ENCODE peak calls at places on chromosomes 6 and 20, in eight cellular contexts. W is hepatocyte; A is PC-3; O is HCT116; Y is Peyer's patch; R is endodermal cell; E is CD8-positive, alpha-beta T cell; S is prostate gland. M is an unnamed sample. For H3K4me1, the result is how much of the 10 kb centered on the place peaks cover.

GRCh38 chr20:60065741-60066437 is 107.7 kb downstream of the CDH26 start:
- DNase-seq in R (peak), E (no peak), O (no peak), W (no peak), S (no peak), A (no peak), Y (no peak), M (no peak)

GRCh38 chr6:37791156-37791919 is 28.2 kb upstream of the ZFAND3 start:
- DNase-seq in E (peak), S (peak), W (peak), R (peak), A (peak), O (peak), Y (peak), M (peak)

GRCh38 chr20:29750268-29750899 is 1507.1 kb upstream of the DEFB115 start:
- DNase-seq in R (peak), O (no peak), W (no peak), S (no peak), E (no peak), A (no peak), Y (no peak), M (no peak)

GRCh38 chr6:108452725-108453195 is 108.0 kb upstream of the FOXO3 start:
- DNase-seq in O (no peak), S (no peak), Y (no peak), E (no peak), W (peak), R (peak), A (no peak), M (no peak)

GRCh38 chr6:292506-293184 is 358 bp downstream of the DUSP22 start:
- DNase-seq in R (peak), W (peak), Y (peak), S (peak), E (peak), O (no peak), A (peak), M (peak)

GRCh38 chr6:42423244-42423643 is 28.5 kb downstream of the TRERF1 start:
- DNase-seq in S (no peak), W (no peak), O (no peak), A (no peak), R (no peak), E (no peak), Y (no peak), M (no peak)

GRCh38 chr20:5933802-5934436 is 16.4 kb downstream of the TRMT6 start:
- DNase-seq in W (no peak), E (no peak), S (no peak), Y (no peak), O (no peak), R (peak), A (peak), M (peak)

GRCh38 chr6:38554700-38555413 is 84.9 kb downstream of the BTBD9 start:
- DNase-seq in S (no peak), O (no peak), Y (no peak), W (no peak), E (no peak), R (no peak), A (peak), M (no peak)

GRCh38 chr6:34053721-34054120 is 92.2 kb downstream of the GRM4 start:
- DNase-seq in Y (no peak), R (peak), S (no peak), E (no peak), O (no peak), W (no peak), A (peak), M (no peak)

GRCh38 chr20:51861726-51862466 is 59.6 kb upstream of the SALL4 start:
- DNase-seq in O (no peak), R (no peak), S (no peak), E (no peak), A (no peak), Y (no peak), W (no peak), M (no peak)

GRCh38 chr6:41373919-41374617 is 38.7 kb downstream of the NCR2 start:
- DNase-seq in Y (no peak), O (no peak), E (no peak), A (no peak), W (peak), R (peak), S (no peak), M (no peak)

GRCh38 chr6:35451354-35452185 is 568 bp upstream of the FANCE start:
- DNase-seq in Y (no peak), O (no peak), W (no peak), S (no peak), E (no peak), R (peak), A (no peak), M (no peak)

GRCh38 chr6:98678481-98678880 is 155.9 kb upstream of the POU3F2 start:
- DNase-seq in S (no peak), A (no peak), W (no peak), R (no peak), O (no peak), Y (no peak), E (no peak), M (no peak)

GRCh38 chr6:107070686-107071085 is 42.7 kb downstream of the MTRES1 start:
- DNase-seq in Y (no peak), W (no peak), A (no peak), R (no peak), E (no peak), S (no peak), O (no peak), M (no peak)

GRCh38 chr6:34200340-34200971 is 36.2 kb upstream of the HMGA1 start:
- DNase-seq in A (peak), W (no peak), Y (no peak), O (no peak), R (peak), E (no peak), S (no peak), M (no peak)

GRCh38 chr6:33719326-33719987 is 8.0 kb upstream of the UQCC2 start:
- DNase-seq in S (no peak), E (no peak), R (no peak), Y (no peak), A (no peak), W (no peak), O (no peak), M (no peak)

GRCh38 chr20:24612799-24613775 is 143.7 kb downstream of the SYNDIG1 start:
- DNase-seq in R (peak), Y (no peak), E (no peak), A (no peak), W (no peak), S (no peak), O (no peak), M (no peak)

GRCh38 chr6:44269921-44270525 is at the start of gene TMEM151B:
- DNase-seq in Y (no peak), E (no peak), W (no peak), S (no peak), O (no peak), R (peak), A (no peak), M (no peak)

GRCh38 chr6:68635706-68636513 is 828 bp downstream of the ADGRB3 start:
- DNase-seq in A (no peak), E (no peak), R (peak), O (no peak), S (peak), W (peak), Y (no peak), M (no peak)

GRCh38 chr6:170290306-170291128 is at the start of gene DLL1:
- DNase-seq in W (peak), R (peak), Y (no peak), O (no peak), A (peak), S (peak), E (no peak), M (peak)

GRCh38 chr6:154249499-154250298 is 106.9 kb downstream of the IPCEF1 start:
- DNase-seq in Y (no peak), W (no peak), R (no peak), A (no peak), S (no peak), E (no peak), O (no peak), M (no peak)

GRCh38 chr20:63453029-63453523 is 19.4 kb downstream of the KCNQ2 start:
- DNase-seq in E (no peak), A (peak), Y (no peak), R (peak), O (no peak), S (no peak), W (no peak), M (no peak)

GRCh38 chr20:49167811-49168507 is 20.2 kb downstream of the STAU1 start:
- DNase-seq in S (no peak), E (no peak), R (no peak), W (no peak), O (no peak), Y (no peak), A (no peak), M (no peak)

GRCh38 chr20:49163696-49164095 is 24.4 kb downstream of the STAU1 start:
- DNase-seq in A (no peak), O (no peak), W (no peak), S (no peak), E (no peak), R (no peak), Y (no peak), M (no peak)

GRCh38 chr20:49165611-49166010 is 22.5 kb downstream of the STAU1 start:
- DNase-seq in R (no peak), A (no peak), W (no peak), Y (no peak), O (no peak), S (no peak), E (no peak), M (no peak)

GRCh38 chr20:49169547-49169946 is 18.6 kb downstream of the STAU1 start:
- DNase-seq in A (no peak), Y (no peak), E (no peak), W (no peak), R (no peak), O (no peak), S (no peak), M (no peak)

GRCh38 chr20:49166534-49167449 is 21.3 kb downstream of the STAU1 start:
- DNase-seq in R (no peak), O (no peak), S (no peak), Y (no peak), E (no peak), W (no peak), A (no peak), M (no peak)
- H3K4me1 ChIP-seq in R (under half), O (under half), S (under half), Y (under half), E (under half), W (under half), A (under half), M (under half)

GRCh38 chr20:43751167-43752050 is 24.6 kb upstream of the GTSF1L start:
- DNase-seq in R (no peak), O (no peak), A (peak), S (no peak), E (no peak), W (no peak), Y (peak), M (no peak)

GRCh38 chr20:43752051-43752360 is 25.2 kb upstream of the GTSF1L start:
- DNase-seq in S (no peak), W (no peak), R (no peak), E (no peak), A (no peak), Y (no peak), O (no peak), M (no peak)

GRCh38 chr20:43750774-43751166 is 24.0 kb upstream of the GTSF1L start:
- DNase-seq in E (no peak), R (no peak), W (no peak), Y (no peak), A (peak), O (no peak), S (no peak), M (no peak)

GRCh38 chr20:43755390-43755789 is 28.6 kb upstream of the GTSF1L start:
- DNase-seq in E (no peak), O (no peak), A (peak), W (no peak), R (no peak), S (no peak), Y (no peak), M (no peak)

GRCh38 chr20:43752561-43753301 is 25.9 kb upstream of the GTSF1L start:
- DNase-seq in Y (peak), E (peak), A (peak), S (no peak), O (no peak), W (no peak), R (no peak), M (no peak)
- H3K4me1 ChIP-seq in Y (under half), E (under half), A (under half), S (under half), O (under half), W (under half), R (under half), M (under half)

DNA sequence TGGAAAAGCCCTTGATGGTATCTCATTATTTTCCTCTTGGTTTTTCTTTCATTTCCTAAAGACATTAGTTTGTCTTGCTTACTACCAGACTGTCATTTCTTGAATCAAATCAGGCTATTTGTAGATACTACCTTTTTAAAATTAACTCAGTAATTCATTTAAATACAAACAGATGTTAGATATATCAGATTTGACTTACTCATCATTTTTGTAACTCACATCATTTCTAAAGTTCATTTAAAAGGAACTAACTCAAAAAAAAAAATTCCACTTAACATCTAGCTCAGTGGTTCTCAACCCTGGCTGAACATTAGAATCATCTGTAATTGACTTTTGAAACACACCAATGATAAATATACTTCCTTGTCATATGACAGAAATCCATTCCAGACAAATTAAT is 48.2 kb upstream of the TINAG start:
- DNase-seq in O (no peak), R (no peak), E (no peak), S (no peak), A (no peak), Y (no peak), W (no peak), M (no peak)
- H3K4me1 ChIP-seq in O (under half), R (under half), E (under half), S (under half), A (under half), Y (under half), W (under half), M (under half)

DNA sequence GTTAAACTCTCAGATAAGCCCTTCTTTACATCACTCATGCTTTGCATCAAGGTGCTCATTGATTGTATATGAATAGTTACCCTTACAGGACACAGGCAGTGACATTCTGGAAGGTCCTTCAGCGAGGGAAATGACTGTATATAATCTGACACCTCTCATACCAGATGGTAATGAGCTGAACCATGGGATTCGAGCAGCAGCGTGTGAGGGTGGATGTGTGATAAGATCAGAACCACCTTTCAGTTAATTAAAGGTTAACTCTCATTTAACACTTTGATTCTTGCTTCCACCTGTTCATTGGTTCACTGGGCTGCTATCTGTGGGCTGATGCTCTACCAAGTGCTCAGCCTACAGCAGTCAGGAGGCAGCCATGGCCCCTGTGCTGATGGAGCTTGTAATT is 24.2 kb downstream of the NEDD9 start:
- DNase-seq in A (no peak), O (no peak), R (peak), S (no peak), Y (no peak), W (no peak), E (no peak), M (no peak)
- H3K4me1 ChIP-seq in A (half or more), O (under half), R (under half), S (under half), Y (under half), W (under half), E (under half), M (under half)

GRCh38 chr20:1897965-1898464 is 2.8 kb downstream of the SIRPA start:
- DNase-seq in E (no peak), R (no peak), S (no peak), O (no peak), W (no peak), Y (peak), A (no peak), M (no peak)

GRCh38 chr20:1895674-1896496 is 678 bp downstream of the SIRPA start:
- DNase-seq in O (no peak), R (peak), Y (peak), S (no peak), E (no peak), W (peak), A (no peak), M (no peak)

GRCh38 chr20:1898496-1899168 is 3.4 kb downstream of the SIRPA start:
- DNase-seq in O (no peak), A (no peak), S (no peak), W (no peak), E (no peak), Y (no peak), R (no peak), M (no peak)

GRCh38 chr20:1896859-1897258 is 1.7 kb downstream of the SIRPA start:
- DNase-seq in O (no peak), R (no peak), S (no peak), E (no peak), W (no peak), Y (no peak), A (no peak), M (no peak)

DNA sequence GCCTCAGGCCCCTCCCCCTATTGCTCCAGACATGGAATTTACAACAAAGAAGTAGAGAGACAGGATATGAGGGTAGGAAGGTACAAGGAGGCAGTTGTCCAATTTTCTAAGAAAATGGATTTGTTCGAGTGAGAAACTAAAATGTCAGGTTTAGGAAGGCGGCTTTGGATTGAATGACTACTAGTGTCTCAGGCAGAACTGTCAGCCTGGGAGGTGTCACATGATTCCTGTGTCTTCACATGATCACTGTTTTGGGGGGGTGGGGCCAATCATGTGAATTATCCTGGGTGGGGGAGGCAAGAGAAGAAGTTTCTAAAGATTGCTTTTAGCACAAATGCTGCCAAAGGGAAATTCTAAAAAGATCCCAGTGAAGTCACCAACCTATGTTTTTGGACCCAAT is 2.3 kb downstream of the SIRPA start:
- DNase-seq in Y (peak), E (no peak), A (no peak), S (no peak), O (no peak), R (no peak), W (no peak), M (no peak)
- H3K4me1 ChIP-seq in Y (under half), E (under half), A (under half), S (under half), O (under half), R (under half), W (under half), M (under half)

DNA sequence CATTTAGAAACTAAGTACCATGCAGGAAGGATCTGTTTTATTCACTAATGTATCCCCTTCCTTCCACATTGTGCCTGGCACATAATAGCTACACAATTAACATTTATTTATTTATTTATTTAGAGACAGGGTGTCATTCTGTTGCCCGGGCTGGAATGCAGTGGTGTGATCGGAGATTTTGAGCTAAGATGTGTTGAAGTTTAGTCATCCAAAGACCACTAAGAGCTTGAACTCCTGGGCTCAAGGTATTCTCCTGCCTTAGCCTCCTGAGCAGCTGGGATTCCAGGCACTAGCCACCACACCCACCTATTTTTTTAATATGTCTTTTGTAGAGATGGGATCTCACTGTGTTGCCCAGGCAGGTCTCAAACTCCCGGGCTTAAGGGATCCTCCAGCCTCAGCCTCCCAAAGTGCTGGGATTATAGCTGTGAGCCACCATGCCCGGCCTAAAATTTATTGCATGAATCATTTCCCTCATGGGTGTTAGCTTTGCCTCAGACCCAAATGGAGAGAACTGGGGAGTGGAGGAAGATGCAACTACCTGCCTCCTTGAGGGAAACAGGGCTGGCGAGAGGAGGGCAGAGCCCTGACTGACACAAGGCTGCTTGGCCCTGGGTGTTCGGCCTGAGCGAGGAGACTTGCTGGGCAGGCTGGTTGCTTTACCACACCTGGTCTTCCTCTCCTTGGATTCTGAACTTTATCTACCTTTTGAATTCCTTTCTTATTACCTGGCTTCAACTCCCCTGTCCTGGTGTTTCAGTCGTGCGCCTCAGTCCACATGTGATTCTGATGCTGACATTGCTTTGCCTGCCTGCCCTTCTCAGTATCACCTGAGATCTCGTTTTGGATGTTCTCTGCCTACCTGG is 1.7 kb upstream of the DYNLT1 start:
- DNase-seq in Y (peak), A (peak), W (peak), E (no peak), R (peak), O (no peak), S (no peak), M (no peak)
- H3K4me1 ChIP-seq in Y (under half), A (half or more), W (under half), E (under half), R (under half), O (half or more), S (under half), M (under half)

GRCh38 chr6:75098709-75099108 is 107.1 kb downstream of the COL12A1 start:
- DNase-seq in S (no peak), W (peak), E (no peak), O (peak), Y (peak), A (peak), R (no peak), M (no peak)
- H3K4me1 ChIP-seq in S (under half), W (under half), E (under half), O (under half), Y (under half), A (under half), R (under half), M (under half)

DNA sequence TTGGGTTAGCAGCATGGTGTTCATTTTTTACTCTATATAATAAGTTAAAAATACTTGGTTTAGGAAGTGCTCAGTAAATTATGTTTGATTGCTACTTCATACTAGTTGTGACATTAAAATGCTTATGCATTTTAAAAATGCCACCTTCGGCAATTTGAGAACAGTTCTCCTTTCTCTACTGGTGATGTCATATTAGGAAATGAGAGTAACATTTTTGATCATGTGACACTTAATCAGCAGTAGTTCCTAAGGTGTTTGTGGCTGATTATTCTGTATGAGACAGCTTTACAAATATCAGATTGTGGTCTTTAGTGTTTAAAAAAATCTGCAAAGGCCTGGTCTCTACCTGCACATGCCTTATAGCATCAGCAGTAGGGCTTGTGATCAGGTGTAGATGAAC is 4.4 kb downstream of the GZF1 start:
- DNase-seq in E (no peak), A (no peak), R (no peak), W (no peak), O (no peak), Y (no peak), S (no peak), M (no peak)
- H3K4me1 ChIP-seq in E (under half), A (under half), R (under half), W (under half), O (under half), Y (under half), S (under half), M (under half)

DNA sequence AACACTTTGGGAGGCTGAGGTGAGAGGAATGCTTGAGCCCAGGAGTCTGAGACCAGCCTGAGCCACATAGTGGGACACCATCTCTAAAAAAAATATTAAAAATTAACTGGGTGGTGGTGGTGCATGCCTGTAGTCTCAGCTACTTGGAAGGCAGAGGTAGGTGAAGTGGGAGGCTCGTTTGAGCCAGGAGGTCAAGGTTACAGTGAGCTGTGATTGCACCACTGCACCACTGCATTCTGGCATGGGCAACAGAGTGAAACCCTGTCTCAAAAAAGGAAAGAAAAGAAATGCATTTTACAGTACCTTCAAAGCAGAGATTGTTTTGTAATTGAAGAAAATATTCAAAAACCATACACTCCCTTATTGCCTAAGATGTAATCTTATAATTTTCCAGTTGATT is 6.5 kb downstream of the OCSTAMP start:
- DNase-seq in O (no peak), R (no peak), A (no peak), W (no peak), E (no peak), Y (no peak), S (no peak), M (no peak)
- H3K4me1 ChIP-seq in O (under half), R (under half), A (under half), W (under half), E (under half), Y (under half), S (under half), M (under half)

M was measured in pancreas.